ENCODE peak calls at places on chromosomes 6 and 20, in seven cellular contexts. X is neuronal stem cell, C is fibroblast of lung, A is heart right ventricle, B is hypothalamus, H is tibial artery, E is NCI-H1105 treated with DMSO at 0.1 percent for 48 hours. F is an unnamed sample.

GRCh38 chr20:47576516-47577033 is 74.9 kb downstream of the NCOA3 start:
- DNase-seq in X (no peak), C (peak), A (peak), B (no peak), H (peak), E (peak), F (peak)

GRCh38 chr6:121548146-121548545 is 112.7 kb downstream of the GJA1 start:
- DNase-seq in X (no peak), C (peak), A (no peak), B (no peak), H (no peak), E (no peak), F (no peak)

GRCh38 chr6:151842816-151843215 is 35.3 kb downstream of the ESR1 start:
- DNase-seq in X (no peak), C (no peak), A (no peak), B (no peak), H (peak), E (no peak), F (no peak)

GRCh38 chr20:44495802-44496481 is 20.3 kb downstream of the TTPAL start:
- DNase-seq in X (no peak), C (peak), A (no peak), B (no peak), H (no peak), E (no peak), F (no peak)

GRCh38 chr20:3786665-3787639 is at the start of gene CENPB:
- DNase-seq in X (peak), C (peak), A (peak), B (peak), H (peak), E (peak), F (peak)

GRCh38 chr6:88168362-88168761 is 2.2 kb upstream of the CNR1 start:
- DNase-seq in X (no peak), C (no peak), A (no peak), B (no peak), H (no peak), E (no peak), F (no peak)

GRCh38 chr6:170267688-170268087 is 23.2 kb downstream of the DLL1 start:
- DNase-seq in X (no peak), C (no peak), A (no peak), B (no peak), H (no peak), E (no peak), F (no peak)

GRCh38 chr20:64006902-64007301 is 26.0 kb downstream of the PRPF6 start:
- DNase-seq in X (no peak), C (no peak), A (no peak), B (no peak), H (no peak), E (no peak), F (no peak)

GRCh38 chr6:144583614-144583954 is 298.4 kb downstream of the UTRN start:
- DNase-seq in X (no peak), C (no peak), A (no peak), B (no peak), H (no peak), E (peak), F (no peak)

F was measured in HAP-1.